ENCODE peak calls at places on chromosomes 12 and 14, in five cellular contexts. One of them, this sample, is unnamed.

GRCh38 chr12:3061129-3061857 is 15.9 kb upstream of the TSPAN9 start:
- DNase-seq in lung: no peak
- DNase-seq in foreskin fibroblast: peak
- DNase-seq in transverse colon: no peak
- DNase-seq in fibroblast of the aortic adventitia: peak
- DNase-seq in this sample: no peak

GRCh38 chr14:74441113-74441512 is 15.1 kb upstream of the SYNDIG1L start:
- DNase-seq in lung: no peak
- DNase-seq in foreskin fibroblast: no peak
- DNase-seq in fibroblast of the aortic adventitia: no peak
- DNase-seq in transverse colon: no peak
- DNase-seq in this sample: no peak

GRCh38 chr12:115984607-115985006 is 292.9 kb downstream of the MED13L start:
- DNase-seq in foreskin fibroblast: no peak
- DNase-seq in fibroblast of the aortic adventitia: no peak
- DNase-seq in transverse colon: no peak
- DNase-seq in lung: no peak
- DNase-seq in this sample: no peak

GRCh38 chr12:95446511-95446910 is 27.4 kb upstream of the METAP2 start:
- DNase-seq in fibroblast of the aortic adventitia: peak
- DNase-seq in foreskin fibroblast: peak
- DNase-seq in lung: no peak
- DNase-seq in transverse colon: peak
- DNase-seq in this sample: peak

GRCh38 chr12:113413488-113413939 is 8.7 kb upstream of the SDSL start:
- DNase-seq in transverse colon: peak
- DNase-seq in foreskin fibroblast: peak
- DNase-seq in lung: no peak
- DNase-seq in fibroblast of the aortic adventitia: peak
- DNase-seq in this sample: no peak

GRCh38 chr12:90023207-90023870 is 314.7 kb upstream of the ATP2B1 start:
- DNase-seq in foreskin fibroblast: no peak
- DNase-seq in lung: no peak
- DNase-seq in fibroblast of the aortic adventitia: no peak
- DNase-seq in transverse colon: no peak
- DNase-seq in this sample: no peak

GRCh38 chr12:73898645-73899044 is 639.0 kb upstream of the ATXN7L3B start:
- DNase-seq in fibroblast of the aortic adventitia: no peak
- DNase-seq in lung: no peak
- DNase-seq in foreskin fibroblast: no peak
- DNase-seq in transverse colon: no peak
- DNase-seq in this sample: no peak

GRCh38 chr14:98494582-98494981 is 777.4 kb downstream of the BCL11B start:
- DNase-seq in lung: no peak
- DNase-seq in fibroblast of the aortic adventitia: no peak
- DNase-seq in transverse colon: no peak
- DNase-seq in foreskin fibroblast: no peak
- DNase-seq in this sample: no peak

GRCh38 chr12:105852958-105853357 is 285.8 kb downstream of the NUAK1 start:
- DNase-seq in lung: no peak
- DNase-seq in foreskin fibroblast: no peak
- DNase-seq in transverse colon: no peak
- DNase-seq in fibroblast of the aortic adventitia: peak
- DNase-seq in this sample: no peak

GRCh38 chr14:56116128-56116900 is 1.9 kb upstream of the PELI2 start:
- DNase-seq in transverse colon: no peak
- DNase-seq in fibroblast of the aortic adventitia: no peak
- DNase-seq in foreskin fibroblast: no peak
- DNase-seq in lung: no peak
- DNase-seq in this sample: no peak

GRCh38 chr14:25042362-25043299 is 7.3 kb downstream of the STXBP6 start:
- DNase-seq in transverse colon: peak
- DNase-seq in fibroblast of the aortic adventitia: peak
- DNase-seq in lung: no peak
- DNase-seq in foreskin fibroblast: peak
- DNase-seq in this sample: peak
- TF ChIP-seq CTCF in transverse colon: peak
- TF ChIP-seq CTCF in fibroblast of the aortic adventitia: peak
- TF ChIP-seq CTCF in lung: peak
- TF ChIP-seq CTCF in foreskin fibroblast: peak
- TF ChIP-seq CTCF in this sample: peak

GRCh38 chr14:32349322-32349721 is 20.2 kb downstream of the AKAP6 start:
- DNase-seq in transverse colon: no peak
- DNase-seq in foreskin fibroblast: no peak
- DNase-seq in lung: no peak
- DNase-seq in fibroblast of the aortic adventitia: no peak
- DNase-seq in this sample: no peak
- TF ChIP-seq CTCF in transverse colon: no peak
- TF ChIP-seq CTCF in foreskin fibroblast: no peak
- TF ChIP-seq CTCF in lung: no peak
- TF ChIP-seq CTCF in fibroblast of the aortic adventitia: no peak
- TF ChIP-seq CTCF in this sample: no peak

DNA sequence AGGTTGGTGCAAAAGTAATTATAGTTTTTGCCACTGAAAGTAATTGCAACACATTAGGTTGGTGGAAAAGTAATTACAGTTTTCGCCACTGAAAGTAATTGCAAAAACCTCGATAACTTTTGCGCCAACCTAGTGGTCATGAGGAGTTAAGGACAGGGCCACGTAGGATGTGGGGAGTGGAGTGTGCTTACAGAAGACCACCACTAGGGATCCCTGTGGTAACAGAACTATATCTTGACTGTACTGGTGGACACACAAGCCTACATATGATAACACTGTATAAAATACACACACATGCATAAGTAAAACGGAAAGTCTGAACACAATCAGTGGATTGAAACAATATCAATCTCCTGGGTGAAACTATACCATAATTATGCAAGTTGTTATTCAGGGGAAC is 187.4 kb upstream of the ABCD2 start:
- DNase-seq in fibroblast of the aortic adventitia: no peak
- DNase-seq in transverse colon: no peak
- DNase-seq in lung: no peak
- DNase-seq in foreskin fibroblast: no peak
- DNase-seq in this sample: no peak
- TF ChIP-seq CTCF in fibroblast of the aortic adventitia: peak
- TF ChIP-seq CTCF in transverse colon: no peak
- TF ChIP-seq CTCF in lung: no peak
- TF ChIP-seq CTCF in foreskin fibroblast: peak
- TF ChIP-seq CTCF in this sample: no peak

GRCh38 chr14:59566281-59566680 is 10.3 kb downstream of the CCDC175 start:
- DNase-seq in transverse colon: no peak
- DNase-seq in lung: no peak
- DNase-seq in foreskin fibroblast: no peak
- DNase-seq in fibroblast of the aortic adventitia: no peak
- DNase-seq in this sample: peak

GRCh38 chr14:59564356-59564755 is 12.3 kb downstream of the CCDC175 start:
- DNase-seq in lung: no peak
- DNase-seq in fibroblast of the aortic adventitia: no peak
- DNase-seq in transverse colon: no peak
- DNase-seq in foreskin fibroblast: no peak
- DNase-seq in this sample: peak

GRCh38 chr14:59566725-59567124 is 9.9 kb downstream of the CCDC175 start:
- DNase-seq in fibroblast of the aortic adventitia: no peak
- DNase-seq in lung: no peak
- DNase-seq in transverse colon: no peak
- DNase-seq in foreskin fibroblast: no peak
- DNase-seq in this sample: peak

GRCh38 chr14:59565112-59565511 is 11.5 kb downstream of the CCDC175 start:
- DNase-seq in fibroblast of the aortic adventitia: no peak
- DNase-seq in lung: no peak
- DNase-seq in transverse colon: no peak
- DNase-seq in foreskin fibroblast: no peak
- DNase-seq in this sample: peak

GRCh38 chr14:59570122-59570521 is 6.5 kb downstream of the CCDC175 start:
- DNase-seq in transverse colon: no peak
- DNase-seq in lung: no peak
- DNase-seq in foreskin fibroblast: no peak
- DNase-seq in fibroblast of the aortic adventitia: no peak
- DNase-seq in this sample: peak
- TF ChIP-seq CTCF in transverse colon: no peak
- TF ChIP-seq CTCF in lung: no peak
- TF ChIP-seq CTCF in foreskin fibroblast: no peak
- TF ChIP-seq CTCF in fibroblast of the aortic adventitia: no peak
- TF ChIP-seq CTCF in this sample: peak

DNA sequence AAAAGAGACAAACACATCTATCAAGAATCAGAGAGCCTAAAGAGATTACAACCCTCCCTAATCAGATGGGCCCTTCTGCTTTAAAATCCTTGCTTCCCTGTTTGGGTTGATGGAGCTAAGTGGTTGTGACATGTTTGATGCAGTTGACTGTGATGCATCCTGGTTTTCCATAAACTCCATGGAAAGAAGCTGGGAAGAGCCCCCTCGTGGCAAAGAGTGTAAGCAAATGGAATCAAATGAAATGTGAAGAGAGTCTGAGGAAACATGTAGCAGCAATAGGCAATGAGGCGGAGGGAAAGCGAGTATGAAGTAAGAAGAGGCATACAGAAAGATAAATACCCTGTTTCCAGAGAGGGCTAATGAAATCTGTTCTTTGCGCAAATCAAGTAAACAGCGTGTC is 70.4 kb upstream of the SLCO1C1 start:
- DNase-seq in fibroblast of the aortic adventitia: peak
- DNase-seq in transverse colon: no peak
- DNase-seq in lung: no peak
- DNase-seq in foreskin fibroblast: peak
- DNase-seq in this sample: peak
- TF ChIP-seq CTCF in fibroblast of the aortic adventitia: peak
- TF ChIP-seq CTCF in transverse colon: no peak
- TF ChIP-seq CTCF in lung: no peak
- TF ChIP-seq CTCF in foreskin fibroblast: peak
- TF ChIP-seq CTCF in this sample: no peak

GRCh38 chr14:104350463-104351185 is 212.2 kb downstream of the KIF26A start:
- DNase-seq in fibroblast of the aortic adventitia: no peak
- DNase-seq in transverse colon: no peak
- DNase-seq in foreskin fibroblast: peak
- DNase-seq in lung: no peak
- DNase-seq in this sample: no peak

GRCh38 chr14:104353221-104353920 is 215.0 kb downstream of the KIF26A start:
- DNase-seq in transverse colon: peak
- DNase-seq in lung: no peak
- DNase-seq in fibroblast of the aortic adventitia: no peak
- DNase-seq in foreskin fibroblast: no peak
- DNase-seq in this sample: no peak

GRCh38 chr14:104349950-104350349 is 211.6 kb downstream of the KIF26A start:
- DNase-seq in lung: no peak
- DNase-seq in foreskin fibroblast: no peak
- DNase-seq in fibroblast of the aortic adventitia: no peak
- DNase-seq in transverse colon: peak
- DNase-seq in this sample: no peak

GRCh38 chr14:104352493-104353220 is 214.3 kb downstream of the KIF26A start:
- DNase-seq in lung: no peak
- DNase-seq in fibroblast of the aortic adventitia: no peak
- DNase-seq in transverse colon: no peak
- DNase-seq in foreskin fibroblast: no peak
- DNase-seq in this sample: no peak

DNA sequence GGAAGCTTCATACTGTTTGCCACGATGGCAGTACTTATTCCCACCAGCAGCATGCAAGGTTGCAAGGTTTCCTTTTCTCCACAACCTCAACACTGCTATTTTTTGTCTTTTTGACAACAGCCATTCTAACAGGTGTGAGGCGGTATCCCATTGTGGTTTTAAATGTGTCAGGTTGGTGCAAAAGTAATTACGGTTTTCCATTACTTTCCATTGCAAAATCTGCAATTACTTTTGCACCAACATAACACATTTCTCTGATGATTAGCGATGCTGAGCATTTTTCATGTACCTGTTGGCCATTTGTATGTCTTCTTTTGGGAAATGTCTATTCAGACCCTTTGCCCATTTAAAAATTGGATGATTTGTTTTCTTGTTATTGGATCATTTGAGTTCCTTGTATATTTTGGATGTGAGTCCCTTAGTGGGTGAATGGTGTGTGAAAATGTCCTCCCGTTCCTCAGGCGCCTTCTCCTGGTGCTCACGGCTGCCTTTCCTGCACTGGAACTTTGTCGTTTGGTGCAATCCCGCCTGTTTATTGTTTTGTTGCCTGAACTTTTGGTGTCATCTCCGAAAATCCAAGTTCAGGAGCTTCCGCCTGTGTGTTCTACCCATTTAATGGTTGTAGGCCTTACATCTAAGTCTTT is 213.6 kb downstream of the KIF26A start:
- DNase-seq in foreskin fibroblast: no peak
- DNase-seq in lung: no peak
- DNase-seq in fibroblast of the aortic adventitia: no peak
- DNase-seq in transverse colon: peak
- DNase-seq in this sample: no peak
- TF ChIP-seq CTCF in foreskin fibroblast: no peak
- TF ChIP-seq CTCF in lung: no peak
- TF ChIP-seq CTCF in fibroblast of the aortic adventitia: no peak
- TF ChIP-seq CTCF in transverse colon: no peak
- TF ChIP-seq CTCF in this sample: no peak

GRCh38 chr14:52951730-52952481 is 1.1 kb upstream of the FERMT2 start:
- DNase-seq in fibroblast of the aortic adventitia: peak
- DNase-seq in transverse colon: peak
- DNase-seq in foreskin fibroblast: peak
- DNase-seq in lung: peak
- DNase-seq in this sample: peak
- TF ChIP-seq CTCF in fibroblast of the aortic adventitia: peak
- TF ChIP-seq CTCF in transverse colon: peak
- TF ChIP-seq CTCF in foreskin fibroblast: peak
- TF ChIP-seq CTCF in lung: no peak
- TF ChIP-seq CTCF in this sample: no peak

This sample was measured in colonic mucosa.